ENCODE peak calls at places on chromosomes 7 and 10, in nine cellular contexts. X, Z, J, M, W, E, Y, F and H are unnamed samples.

GRCh38 chr10:133324198-133324792 is 12.4 kb downstream of the CALY start:
- DNase-seq in X (peak; percentile 49), Z (peak; percentile 84), J (peak; percentile 45), M (no peak), W (peak; percentile 59), E (no peak), Y (peak; percentile 87), F (no peak), H (peak; percentile 48)

GRCh38 chr7:92794846-92795245 is 41.5 kb downstream of the CDK6 start:
- DNase-seq in X (no peak), Z (no peak), J (no peak), M (no peak), W (no peak), E (no peak), Y (no peak), F (no peak), H (no peak)

GRCh38 chr10:11782793-11783557 is 40.2 kb upstream of the PROSER2 start:
- DNase-seq in X (no peak), Z (no peak), J (no peak), M (peak; percentile 33), W (peak; percentile 71), E (peak; percentile 52), Y (peak; percentile 32), F (no peak), H (peak; percentile 66)

GRCh38 chr10:31242902-31243301 is 76.1 kb upstream of the ZEB1 start:
- DNase-seq in X (no peak), Z (no peak), J (no peak), M (peak; percentile 91), W (peak; percentile 66), E (peak; percentile 82), Y (peak; percentile 57), F (no peak), H (peak; percentile 17)

GRCh38 chr7:134245253-134245652 is 71.5 kb downstream of the SLC35B4 start:
- DNase-seq in X (no peak), Z (no peak), J (no peak), M (no peak), W (no peak), E (no peak), Y (no peak), F (no peak), H (no peak)

GRCh38 chr10:59283456-59284082 is 78.8 kb downstream of the FAM13C start:
- DNase-seq in X (no peak), Z (no peak), J (no peak), M (no peak), W (no peak), E (peak; percentile 32), Y (no peak), F (no peak), H (no peak)

GRCh38 chr7:17027803-17028163 is 146.0 kb upstream of the AGR3 start:
- DNase-seq in X (no peak), Z (no peak), J (no peak), M (no peak), W (no peak), E (no peak), Y (no peak), F (no peak), H (no peak)

GRCh38 chr7:40772096-40772495 is 637.3 kb downstream of the SUGCT start:
- DNase-seq in X (no peak), Z (no peak), J (no peak), M (no peak), W (peak; percentile 3), E (no peak), Y (no peak), F (no peak), H (no peak)

GRCh38 chr10:130957423-130957822 is 354.1 kb downstream of the TCERG1L start:
- DNase-seq in X (no peak), Z (no peak), J (no peak), M (no peak), W (no peak), E (no peak), Y (no peak), F (no peak), H (no peak)

GRCh38 chr7:16657656-16658279 is 11.8 kb downstream of the BZW2 start:
- DNase-seq in X (no peak), Z (peak; percentile 21), J (no peak), M (peak; percentile 29), W (peak; percentile 91), E (peak; percentile 47), Y (no peak), F (no peak), H (no peak)

GRCh38 chr7:23594879-23595604 is 2.1 kb upstream of the CCDC126 start:
- DNase-seq in X (no peak), Z (no peak), J (no peak), M (no peak), W (no peak), E (peak; percentile 87), Y (no peak), F (no peak), H (no peak)

GRCh38 chr10:62893036-62893435 is 76.9 kb upstream of the EGR2 start:
- DNase-seq in X (no peak), Z (no peak), J (no peak), M (no peak), W (no peak), E (peak; percentile 60), Y (no peak), F (no peak), H (no peak)

GRCh38 chr10:78749898-78750297 is 318.9 kb upstream of the ZMIZ1 start:
- DNase-seq in X (no peak), Z (no peak), J (no peak), M (peak; percentile 43), W (no peak), E (no peak), Y (no peak), F (no peak), H (no peak)

GRCh38 chr7:121023683-121024507 is 35.4 kb downstream of the CPED1 start:
- DNase-seq in X (no peak), Z (no peak), J (no peak), M (peak; percentile 81), W (no peak), E (no peak), Y (no peak), F (no peak), H (no peak)

GRCh38 chr10:870564-871166 is 60.8 kb downstream of the LARP4B start:
- DNase-seq in X (no peak), Z (no peak), J (no peak), M (no peak), W (no peak), E (no peak), Y (no peak), F (no peak), H (no peak)
- H3K36me3 ChIP-seq in X (no peaks in the 10 kb centered on the region), Z (no peaks in the 10 kb centered on the region), J (no peaks in the 10 kb centered on the region), M (peaks cover 75% of the 10 kb centered on the region), W (no peaks in the 10 kb centered on the region), E (peaks cover 14% of the 10 kb centered on the region), Y (no peaks in the 10 kb centered on the region), F (no peaks in the 10 kb centered on the region), H (peaks cover 30% of the 10 kb centered on the region)

GRCh38 chr7:155289107-155289506 is 8.6 kb upstream of the INSIG1 start:
- DNase-seq in X (no peak), Z (no peak), J (no peak), M (no peak), W (no peak), E (no peak), Y (no peak), F (no peak), H (no peak)
- H3K4me3 ChIP-seq in X (no peak overlapping the region), Z (no peak overlapping the region), J (no peak overlapping the region), M (no peak overlapping the region), W (no peak overlapping the region), E (no peak overlapping the region), Y (no peak overlapping the region), F (no peak overlapping the region), H (no peak overlapping the region)

GRCh38 chr10:120172371-120172770 is 279.8 kb downstream of the SEC23IP start:
- DNase-seq in X (no peak), Z (no peak), J (no peak), M (no peak), W (no peak), E (no peak), Y (no peak), F (no peak), H (no peak)
- H3K27ac ChIP-seq in X (no peak overlapping the region), Z (no peak overlapping the region), J (no peak overlapping the region), M (no peak overlapping the region), W (no peak overlapping the region), E (no peak overlapping the region), Y (no peak overlapping the region), F (no peak overlapping the region), H (no peak overlapping the region)

GRCh38 chr10:95637140-95637539 is 19.4 kb downstream of the ALDH18A1 start:
- DNase-seq in X (no peak), Z (no peak), J (no peak), M (no peak), W (no peak), E (no peak), Y (no peak), F (no peak), H (no peak)

GRCh38 chr10:95637911-95638310 is 18.6 kb downstream of the ALDH18A1 start:
- DNase-seq in X (no peak), Z (no peak), J (no peak), M (no peak), W (no peak), E (no peak), Y (no peak), F (no peak), H (no peak)

GRCh38 chr10:95644935-95645334 is 11.6 kb downstream of the ALDH18A1 start:
- DNase-seq in X (no peak), Z (no peak), J (no peak), M (no peak), W (no peak), E (no peak), Y (no peak), F (no peak), H (no peak)

GRCh38 chr10:95646160-95646559 is 10.4 kb downstream of the ALDH18A1 start:
- DNase-seq in X (no peak), Z (peak; percentile 57), J (no peak), M (no peak), W (no peak), E (no peak), Y (no peak), F (no peak), H (no peak)

DNA sequence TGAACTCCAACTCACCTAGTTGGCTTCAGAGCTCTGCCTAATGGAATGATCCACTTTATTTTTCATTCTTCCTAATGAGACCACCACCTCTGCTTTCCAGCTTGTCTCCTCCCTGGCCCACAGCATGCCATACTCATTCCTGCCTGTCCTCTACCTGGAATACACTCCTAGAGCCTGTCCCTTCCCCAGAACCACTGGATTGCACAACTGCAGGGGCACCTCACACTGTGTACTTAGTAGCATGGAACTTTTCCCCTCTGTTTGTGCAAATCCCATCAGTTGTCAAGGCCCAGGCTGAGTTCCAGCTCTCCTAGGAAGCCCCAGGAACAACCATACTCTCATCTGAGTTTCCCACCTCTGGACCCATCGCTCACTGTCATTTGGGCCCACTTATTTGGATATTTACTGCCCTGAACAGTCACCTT is 15.6 kb downstream of the ALDH18A1 start:
- DNase-seq in X (no peak), Z (no peak), J (no peak), M (no peak), W (no peak), E (no peak), Y (no peak), F (no peak), H (no peak)
- H3K36me3 ChIP-seq in X (no peaks in the 10 kb centered on the region), Z (no peaks in the 10 kb centered on the region), J (peaks cover 48% of the 10 kb centered on the region), M (peaks cover 42% of the 10 kb centered on the region), W (peaks cover 58% of the 10 kb centered on the region), E (peaks cover 18% of the 10 kb centered on the region), Y (no peaks in the 10 kb centered on the region), F (no peaks in the 10 kb centered on the region), H (peaks cover 62% of the 10 kb centered on the region)